ENCODE peak calls at places on chromosomes 4 and X, in eight cellular contexts. B, L, J, E, U, P, N and M are unnamed samples.

GRCh38 chr4:186243331-186243730 is 16.0 kb downstream of the KLKB1 start:
- DNase-seq in B (no peak), L (no peak), J (no peak), E (no peak), U (no peak), P (no peak), N (no peak), M (no peak)

GRCh38 chrX:69082753-69083150 is 82.5 kb downstream of the PJA1 start:
- DNase-seq in B (no peak), L (no peak), J (no peak), E (no peak), U (no peak), P (no peak), N (no peak), M (no peak)

GRCh38 chr4:113300384-113301011 is 251.0 kb downstream of the ANK2 start:
- DNase-seq in B (no peak), L (no peak), J (no peak), E (no peak), U (no peak), P (peak), N (no peak), M (no peak)

GRCh38 chrX:87526281-87526680 is 8.7 kb downstream of the KLHL4 start:
- DNase-seq in B (no peak), L (no peak), J (no peak), E (no peak), U (no peak), P (no peak), N (no peak), M (no peak)

GRCh38 chrX:108439961-108440696 is 491 bp downstream of the COL4A5 start:
- DNase-seq in B (peak), L (no peak), J (no peak), E (peak), U (no peak), P (no peak), N (peak), M (peak)

GRCh38 chrX:16848541-16848940 is 21.6 kb downstream of the RBBP7 start:
- DNase-seq in B (no peak), L (no peak), J (no peak), E (no peak), U (no peak), P (no peak), N (no peak), M (no peak)

GRCh38 chr4:105624530-105624929 is 72.1 kb downstream of the ARHGEF38 start:
- DNase-seq in B (peak), L (no peak), J (no peak), E (no peak), U (no peak), P (peak), N (no peak), M (no peak)

GRCh38 chr4:109574931-109575804 is 15.1 kb downstream of the MCUB start:
- DNase-seq in B (no peak), L (no peak), J (no peak), E (peak), U (no peak), P (no peak), N (no peak), M (no peak)

GRCh38 chr4:70703695-70704332 is 15.5 kb downstream of the UTP3 start:
- DNase-seq in B (no peak), L (peak), J (no peak), E (peak), U (peak), P (peak), N (no peak), M (peak)

GRCh38 chrX:53294024-53294648 is 12.8 kb upstream of the IQSEC2 start:
- DNase-seq in B (no peak), L (no peak), J (no peak), E (no peak), U (no peak), P (peak), N (no peak), M (no peak)

GRCh38 chrX:136909706-136910564 is 29.4 kb upstream of the RBMX start:
- DNase-seq in B (peak), L (peak), J (peak), E (peak), U (peak), P (peak), N (peak), M (peak)

GRCh38 chr4:120918788-120919187 is 3.7 kb downstream of the PRDM5 start:
- DNase-seq in B (peak), L (peak), J (no peak), E (no peak), U (no peak), P (no peak), N (peak), M (no peak)

GRCh38 chr4:2648159-2648814 is 107.8 kb downstream of the TNIP2 start:
- DNase-seq in B (no peak), L (no peak), J (no peak), E (no peak), U (no peak), P (no peak), N (no peak), M (no peak)

GRCh38 chrX:30141966-30142365 is 73.4 kb upstream of the MAGEB2 start:
- DNase-seq in B (no peak), L (no peak), J (no peak), E (peak), U (peak), P (peak), N (no peak), M (peak)

GRCh38 chrX:42772874-42773273 is 5.1 kb downstream of the PPP1R2C start:
- DNase-seq in B (no peak), L (no peak), J (no peak), E (no peak), U (no peak), P (no peak), N (no peak), M (no peak)

GRCh38 chr4:7187297-7187592 is 5.1 kb upstream of the SORCS2 start:
- DNase-seq in B (peak), L (no peak), J (no peak), E (no peak), U (no peak), P (no peak), N (no peak), M (no peak)

GRCh38 chr4:81215219-81215892 is at the start of gene PRKG2:
- DNase-seq in B (no peak), L (peak), J (no peak), E (no peak), U (no peak), P (peak), N (no peak), M (peak)

GRCh38 chr4:48780867-48781219 is 764 bp upstream of the FRYL start:
- DNase-seq in B (peak), L (peak), J (peak), E (no peak), U (peak), P (peak), N (no peak), M (no peak)